ENCODE peak calls at places on chromosomes 4 and X, in six cellular contexts. M, T, L, G, I and E are unnamed samples.

GRCh38 chr4:3336389-3337356 is 43.9 kb downstream of the RGS12 start:
- DNase-seq in T (no peak), I (no peak), G (no peak), L (no peak), M (no peak), E (no peak)

GRCh38 chr4:113447061-113447460 is 314.5 kb downstream of the CAMK2D start:
- DNase-seq in T (no peak), M (no peak), L (peak), I (no peak), G (peak), E (no peak)

GRCh38 chrX:115402299-115402698 is 112.8 kb downstream of the LUZP4 start:
- DNase-seq in G (no peak), L (no peak), I (no peak), T (no peak), M (no peak), E (no peak)

GRCh38 chr4:70313736-70314135 is 21.0 kb upstream of the CABS1 start:
- DNase-seq in I (peak), G (no peak), M (no peak), L (no peak), T (no peak), E (no peak)

GRCh38 chr4:7705602-7706001 is 234.1 kb downstream of the AFAP1 start:
- DNase-seq in I (no peak), G (no peak), M (no peak), T (peak), L (no peak), E (no peak)

GRCh38 chr4:161581262-161581661 is 582.5 kb downstream of the FSTL5 start:
- DNase-seq in M (no peak), T (no peak), G (peak), L (peak), I (no peak), E (no peak)

GRCh38 chrX:69988955-69989394 is 60.8 kb downstream of the AWAT2 start:
- DNase-seq in G (peak), L (no peak), M (no peak), I (no peak), T (no peak), E (peak)

GRCh38 chrX:87370865-87371264 is 146.7 kb upstream of the KLHL4 start:
- DNase-seq in I (no peak), L (no peak), T (no peak), G (no peak), M (no peak), E (no peak)

GRCh38 chr4:5030927-5031326 is 11.7 kb upstream of the CYTL1 start:
- DNase-seq in M (no peak), I (no peak), T (no peak), L (no peak), G (no peak), E (no peak)

GRCh38 chr4:5032825-5033224 is 13.6 kb upstream of the CYTL1 start:
- DNase-seq in G (no peak), M (no peak), I (no peak), T (no peak), L (no peak), E (no peak)

GRCh38 chr4:5036239-5036638 is 15.0 kb upstream of the STK32B start:
- DNase-seq in L (no peak), M (no peak), G (no peak), T (no peak), I (no peak), E (no peak)

GRCh38 chr4:5034206-5034605 is 14.9 kb upstream of the CYTL1 start:
- DNase-seq in T (no peak), M (no peak), G (no peak), I (no peak), L (no peak), E (no peak)

DNA sequence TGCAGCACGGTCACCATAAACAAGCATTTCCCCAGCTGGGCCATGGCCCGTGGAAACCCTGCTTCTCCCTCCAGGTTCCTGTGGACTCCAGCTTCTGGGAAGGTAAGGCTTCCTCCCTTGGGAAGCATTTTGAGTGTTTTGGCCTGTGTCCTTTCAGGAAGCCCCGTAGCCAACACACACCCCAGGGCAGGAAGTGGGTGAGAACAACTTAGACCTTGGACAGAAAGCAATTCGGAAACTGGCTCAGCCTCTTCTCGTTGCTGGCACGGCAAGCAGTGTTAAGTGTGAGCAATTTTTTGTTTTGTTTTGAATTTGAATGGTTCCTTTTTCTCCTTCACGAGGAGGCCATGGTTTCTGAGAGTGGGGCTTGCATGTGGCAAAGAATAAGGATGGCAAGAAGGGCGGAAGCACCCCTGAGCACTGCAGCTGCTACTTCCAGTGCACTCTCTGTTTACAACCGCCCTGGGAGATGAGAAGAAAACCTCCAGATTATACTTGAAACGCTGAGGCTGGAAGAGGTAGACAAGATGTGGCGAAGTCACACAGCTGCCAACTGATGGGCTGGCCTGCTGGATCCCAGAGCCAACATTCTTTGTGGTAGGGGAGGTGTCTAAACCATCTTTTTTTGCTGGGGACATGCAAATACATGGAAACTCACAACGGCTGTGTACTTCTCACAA is 14.1 kb upstream of the CYTL1 start:
- DNase-seq in I (no peak), M (no peak), L (no peak), G (no peak), T (no peak), E (no peak)
- H3K27ac ChIP-seq in I (no peak), M (no peak), L (no peak), G (no peak), T (no peak), E (peak)

DNA sequence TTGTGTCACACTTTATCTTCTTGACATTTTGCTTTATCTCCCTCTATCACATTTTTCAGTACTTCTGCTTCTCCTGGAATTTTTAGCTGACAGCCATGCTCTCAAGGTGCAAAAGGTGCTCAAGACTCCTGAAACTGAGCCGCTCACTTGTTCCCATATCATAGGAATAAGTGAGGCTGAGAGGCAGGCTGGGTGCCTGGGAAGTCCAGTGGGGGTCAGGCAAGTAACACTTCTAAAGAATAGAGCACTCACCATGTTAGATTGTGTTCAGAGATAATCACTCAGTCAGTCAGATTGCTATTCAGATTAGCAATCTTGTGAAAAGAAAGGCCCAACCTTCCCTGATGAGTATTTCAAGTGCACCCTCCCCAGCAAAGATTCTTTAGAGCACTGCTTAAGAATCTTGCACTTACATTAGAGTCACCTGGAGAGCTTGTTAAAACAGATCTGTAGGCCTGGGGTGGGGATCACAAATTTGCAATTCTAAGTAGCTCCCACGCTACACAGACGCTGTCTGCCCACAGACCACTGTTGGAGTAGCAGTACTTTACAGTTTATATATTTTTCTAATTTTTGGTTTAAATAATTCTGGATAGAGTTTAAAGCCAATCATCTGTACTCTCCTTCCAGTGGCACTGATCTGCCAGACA is 23.1 kb upstream of the LRAT start:
- DNase-seq in I (peak), G (peak), M (no peak), L (no peak), T (no peak), E (no peak)
- H3K27ac ChIP-seq in I (no peak), G (peak), M (no peak), L (no peak), T (no peak), E (no peak)

DNA sequence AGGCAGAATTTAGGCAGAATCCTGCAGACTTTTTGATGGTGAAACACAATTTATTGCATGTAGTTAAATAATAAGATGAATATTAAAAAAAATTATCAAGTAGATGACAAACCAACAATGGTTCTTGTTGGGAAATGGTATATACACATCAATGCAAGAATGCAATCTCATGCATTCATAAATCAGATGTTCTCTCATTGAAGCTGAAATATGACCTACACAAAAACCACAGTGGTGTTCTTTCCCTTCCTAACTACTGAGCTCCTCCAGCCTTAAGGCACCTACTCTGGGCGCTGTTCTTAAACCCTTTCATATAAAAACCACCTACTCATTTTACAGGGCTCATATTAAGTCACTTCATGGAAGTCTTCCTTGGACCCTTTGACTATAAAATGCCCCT is 64.1 kb downstream of the ANTXR2 start:
- DNase-seq in I (no peak), M (no peak), L (no peak), G (no peak), T (no peak), E (no peak)
- H3K27ac ChIP-seq in I (no peak), M (no peak), L (no peak), G (no peak), T (no peak), E (no peak)

GRCh38 chr4:140170299-140170698 is 16.3 kb upstream of the MAML3 start:
- DNase-seq in T (no peak), G (no peak), I (no peak), M (no peak), L (no peak), E (no peak)
- H3K27ac ChIP-seq in T (no peak), G (no peak), I (no peak), M (no peak), L (no peak), E (no peak)

GRCh38 chr4:1722551-1723071 is 1.3 kb downstream of the TACC3 start:
- DNase-seq in I (no peak), G (no peak), T (peak), M (no peak), L (no peak), E (peak)
- H3K27ac ChIP-seq in I (no peak), G (no peak), T (no peak), M (no peak), L (peak), E (no peak)

DNA sequence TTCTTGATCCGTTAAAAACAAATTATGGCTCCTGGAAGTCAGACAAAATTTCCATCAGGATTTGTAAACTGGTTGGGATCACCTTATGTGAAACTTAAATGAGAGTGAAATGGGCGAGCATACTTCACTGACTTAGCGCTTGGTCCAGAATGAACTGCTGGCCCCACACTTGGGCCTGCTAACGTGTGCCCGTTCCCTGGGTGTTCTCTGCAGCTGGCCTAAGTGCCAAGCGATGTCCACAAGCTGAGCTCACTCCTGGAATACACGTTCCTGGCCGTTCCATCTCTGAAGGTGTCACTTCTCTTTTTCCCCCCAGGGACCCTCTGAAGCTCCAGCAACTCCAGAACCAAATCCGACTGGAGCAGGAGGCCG is 132.7 kb downstream of the CBR4 start:
- DNase-seq in G (peak), I (no peak), L (peak), T (no peak), M (no peak), E (no peak)
- H3K27ac ChIP-seq in G (no peak), I (no peak), L (peak), T (no peak), M (no peak), E (peak)